ENCODE peak calls at places on chromosome 6, in eight cellular contexts. E, G, V, Q, X, N, R and D are unnamed samples.

GRCh38 chr6:126804255-126805064 is 314.0 kb upstream of the RSPO3 start:
- DNase-seq in E (no peak), G (peak), V (peak), Q (peak), X (peak), N (no peak), R (peak), D (peak)

GRCh38 chr6:15357832-15358231 is 112.0 kb downstream of the JARID2 start:
- DNase-seq in E (no peak), G (no peak), V (no peak), Q (no peak), X (no peak), N (no peak), R (no peak), D (no peak)

GRCh38 chr6:8075185-8075584 is 11.0 kb upstream of the BLOC1S5 start:
- DNase-seq in E (no peak), G (no peak), V (no peak), Q (no peak), X (no peak), N (no peak), R (no peak), D (no peak)

GRCh38 chr6:39865011-39865888 is 69.0 kb downstream of the MOCS1 start:
- DNase-seq in E (peak), G (peak), V (peak), Q (peak), X (peak), N (peak), R (peak), D (peak)

GRCh38 chr6:43634702-43635303 is 837 bp upstream of the MAD2L1BP start:
- DNase-seq in E (no peak), G (no peak), V (no peak), Q (no peak), X (no peak), N (no peak), R (no peak), D (no peak)

GRCh38 chr6:16201706-16202105 is 36.7 kb upstream of the GMPR start:
- DNase-seq in E (no peak), G (no peak), V (no peak), Q (no peak), X (no peak), N (no peak), R (no peak), D (no peak)

GRCh38 chr6:91043751-91044150 is 456.9 kb upstream of the MAP3K7 start:
- DNase-seq in E (no peak), G (no peak), V (no peak), Q (no peak), X (no peak), N (no peak), R (no peak), D (no peak)

GRCh38 chr6:80523531-80523970 is 417.1 kb downstream of the BCKDHB start:
- DNase-seq in E (no peak), G (no peak), V (no peak), Q (no peak), X (no peak), N (no peak), R (peak), D (no peak)

GRCh38 chr6:26311385-26312095 is 53.5 kb upstream of the BTN3A2 start:
- DNase-seq in E (no peak), G (peak), V (no peak), Q (peak), X (peak), N (peak), R (peak), D (peak)

GRCh38 chr6:168369776-168370175 is 50.2 kb upstream of the DACT2 start:
- DNase-seq in E (peak), G (no peak), V (no peak), Q (no peak), X (no peak), N (no peak), R (no peak), D (no peak)

GRCh38 chr6:166395351-166395750 is 12.6 kb upstream of the MPC1 start:
- DNase-seq in E (no peak), G (no peak), V (no peak), Q (no peak), X (no peak), N (no peak), R (no peak), D (no peak)

GRCh38 chr6:106339334-106340029 is 13.9 kb upstream of the ATG5 start:
- DNase-seq in E (no peak), G (peak), V (peak), Q (peak), X (peak), N (peak), R (peak), D (peak)

GRCh38 chr6:80440496-80441160 is 334.2 kb downstream of the BCKDHB start:
- DNase-seq in E (no peak), G (no peak), V (no peak), Q (no peak), X (peak), N (no peak), R (no peak), D (no peak)

GRCh38 chr6:7589221-7589620 is 777 bp upstream of the SNRNP48 start:
- DNase-seq in E (no peak), G (no peak), V (no peak), Q (no peak), X (no peak), N (no peak), R (no peak), D (no peak)

GRCh38 chr6:21228411-21228810 is 365.1 kb upstream of the SOX4 start:
- DNase-seq in E (no peak), G (no peak), V (peak), Q (no peak), X (no peak), N (no peak), R (no peak), D (no peak)

GRCh38 chr6:42021847-42022754 is 28.2 kb upstream of the TAF8 start:
- DNase-seq in E (no peak), G (peak), V (no peak), Q (peak), X (no peak), N (peak), R (no peak), D (no peak)

GRCh38 chr6:157613011-157613522 is 210.0 kb upstream of the SNX9 start:
- DNase-seq in E (no peak), G (no peak), V (peak), Q (peak), X (no peak), N (no peak), R (no peak), D (peak)